ENCODE peak calls at places on chromosomes 12 and 14, in four cellular contexts. One of them, this sample, is unnamed.
A peak's percentile ranks its signal among the peaks of the same experiment; 100 is the strongest.

GRCh38 chr12:70711831-70712230 is 74.6 kb upstream of the PTPRB start:
- DNase-seq in hepatocyte: no peak
- DNase-seq in GM23338: no peak
- DNase-seq in osteoblast: no peak
- DNase-seq in this sample: no peak

GRCh38 chr14:30210630-30211029 is 283.0 kb upstream of the PRKD1 start:
- DNase-seq in hepatocyte: no peak
- DNase-seq in osteoblast: no peak
- DNase-seq in GM23338: no peak
- DNase-seq in this sample: peak; percentile 70

GRCh38 chr12:30980886-30981662 is 54.5 kb downstream of the TSPAN11 start:
- DNase-seq in osteoblast: no peak
- DNase-seq in GM23338: no peak
- DNase-seq in hepatocyte: no peak
- DNase-seq in this sample: no peak

GRCh38 chr12:113093409-113094101 is 37.0 kb downstream of the DTX1 start:
- DNase-seq in osteoblast: peak; percentile 37
- DNase-seq in GM23338: no peak
- DNase-seq in hepatocyte: no peak
- DNase-seq in this sample: no peak

GRCh38 chr12:9626291-9626690 is 18.6 kb upstream of the KLRB1 start:
- DNase-seq in GM23338: no peak
- DNase-seq in hepatocyte: no peak
- DNase-seq in osteoblast: no peak
- DNase-seq in this sample: no peak

GRCh38 chr12:105321125-105321524 is 9.4 kb upstream of the C12orf75 start:
- DNase-seq in osteoblast: no peak
- DNase-seq in GM23338: no peak
- DNase-seq in hepatocyte: no peak
- DNase-seq in this sample: no peak

GRCh38 chr12:34403706-34404376 is 381.5 kb downstream of the ALG10 start:
- DNase-seq in GM23338: no peak
- DNase-seq in hepatocyte: peak; percentile 1
- DNase-seq in osteoblast: no peak
- DNase-seq in this sample: no peak

GRCh38 chr12:52256165-52256935 is 18.1 kb upstream of the KRT86 start:
- DNase-seq in osteoblast: peak; percentile 58
- DNase-seq in GM23338: no peak
- DNase-seq in hepatocyte: no peak
- DNase-seq in this sample: no peak

GRCh38 chr14:34701808-34702207 is 12.6 kb downstream of the CFL2 start:
- DNase-seq in GM23338: no peak
- DNase-seq in hepatocyte: no peak
- DNase-seq in osteoblast: no peak
- DNase-seq in this sample: no peak

GRCh38 chr12:12724421-12725085 is 7.4 kb downstream of the CDKN1B start:
- DNase-seq in GM23338: peak; percentile 30
- DNase-seq in osteoblast: no peak
- DNase-seq in hepatocyte: no peak
- DNase-seq in this sample: peak; percentile 53

GRCh38 chr14:42323426-42323825 is 716.8 kb downstream of the LRFN5 start:
- DNase-seq in osteoblast: no peak
- DNase-seq in hepatocyte: no peak
- DNase-seq in GM23338: no peak
- DNase-seq in this sample: no peak

GRCh38 chr12:50174971-50175715 is 8.0 kb upstream of the CERS5 start:
- DNase-seq in GM23338: peak; percentile 87
- DNase-seq in hepatocyte: peak; percentile 83
- DNase-seq in osteoblast: peak; percentile 89
- DNase-seq in this sample: peak; percentile 82

GRCh38 chr12:115872919-115873357 is 404.6 kb downstream of the MED13L start:
- DNase-seq in osteoblast: no peak
- DNase-seq in hepatocyte: peak; percentile 84
- DNase-seq in GM23338: peak; percentile 89
- DNase-seq in this sample: no peak

GRCh38 chr12:1122803-1123202 is 131.8 kb downstream of the ERC1 start:
- DNase-seq in osteoblast: no peak
- DNase-seq in hepatocyte: no peak
- DNase-seq in GM23338: no peak
- DNase-seq in this sample: no peak

GRCh38 chr12:46963977-46964376 is 115.4 kb upstream of the PCED1B start:
- DNase-seq in GM23338: no peak
- DNase-seq in osteoblast: peak; percentile 18
- DNase-seq in hepatocyte: no peak
- DNase-seq in this sample: peak; percentile 49

GRCh38 chr12:46959484-46959883 is 119.9 kb upstream of the PCED1B start:
- DNase-seq in GM23338: no peak
- DNase-seq in osteoblast: peak; percentile 73
- DNase-seq in hepatocyte: no peak
- DNase-seq in this sample: peak; percentile 95

GRCh38 chr12:46965880-46966279 is 113.5 kb upstream of the PCED1B start:
- DNase-seq in GM23338: no peak
- DNase-seq in hepatocyte: no peak
- DNase-seq in osteoblast: peak; percentile 30
- DNase-seq in this sample: no peak

GRCh38 chr12:46965137-46965536 is 114.3 kb upstream of the PCED1B start:
- DNase-seq in GM23338: no peak
- DNase-seq in osteoblast: no peak
- DNase-seq in hepatocyte: no peak
- DNase-seq in this sample: no peak

DNA sequence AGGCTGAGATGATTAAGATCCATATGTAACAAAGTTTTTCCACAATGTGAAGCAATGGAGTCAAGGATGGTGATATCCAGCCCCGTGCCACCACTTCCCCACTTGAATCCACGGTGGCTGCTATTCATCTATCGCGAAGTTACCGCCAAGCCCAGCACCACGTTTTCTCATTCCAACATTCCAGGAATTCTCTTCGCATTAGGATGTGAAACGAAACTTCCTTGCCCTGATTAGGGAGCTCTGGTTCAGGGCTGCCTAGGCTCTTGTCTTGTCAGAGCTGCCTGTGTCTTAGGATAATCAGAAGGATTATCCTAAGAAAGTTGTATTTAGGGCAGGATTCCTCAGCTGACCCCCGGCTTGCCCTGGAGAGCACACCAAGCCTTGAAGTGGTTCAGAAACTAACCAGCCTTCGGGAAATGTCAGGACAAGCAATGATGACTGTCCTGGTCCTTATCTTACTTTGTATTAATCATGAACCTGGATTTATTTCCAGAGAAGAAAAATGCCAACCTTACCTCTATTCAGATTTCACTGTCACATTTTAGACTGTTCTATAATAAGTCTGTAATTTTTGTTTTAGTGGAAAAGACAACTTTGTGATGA is 114.8 kb upstream of the PCED1B start:
- DNase-seq in GM23338: peak; percentile 87
- DNase-seq in osteoblast: peak; percentile 35
- DNase-seq in hepatocyte: peak; percentile 21
- DNase-seq in this sample: peak; percentile 69
- H3K27ac ChIP-seq in GM23338: no peak overlapping the region
- H3K27ac ChIP-seq in osteoblast: peak overlapping the region; percentile 52
- H3K27ac ChIP-seq in hepatocyte: peak overlapping the region; percentile 0
- H3K27ac ChIP-seq in this sample: peak overlapping the region; percentile 61

DNA sequence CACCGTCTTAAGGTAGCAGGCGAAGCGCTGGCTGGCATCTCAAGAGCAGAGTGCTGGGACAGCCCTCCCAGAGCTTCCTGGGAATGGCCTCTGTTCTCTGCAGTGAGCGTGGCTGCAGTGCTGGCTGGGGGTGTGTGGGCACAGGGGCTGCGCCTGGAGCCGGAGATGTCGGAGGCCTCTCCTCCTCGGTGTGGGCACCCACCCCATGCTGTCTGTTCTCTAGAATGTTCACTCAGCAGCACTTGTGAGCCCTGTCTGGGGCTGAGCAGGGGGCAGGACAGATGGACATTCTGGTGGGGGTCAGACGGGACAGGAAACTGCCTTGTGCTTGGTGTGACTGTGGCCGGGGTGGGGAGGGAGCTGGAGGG is 15.9 kb downstream of the FBRSL1 start:
- DNase-seq in GM23338: no peak
- DNase-seq in osteoblast: no peak
- DNase-seq in hepatocyte: no peak
- DNase-seq in this sample: no peak
- H4K20me1 ChIP-seq in GM23338: peaks cover 33% of the 10 kb centered on the region
- H4K20me1 ChIP-seq in osteoblast: peaks cover 68% of the 10 kb centered on the region
- H4K20me1 ChIP-seq in hepatocyte: peaks cover 89% of the 10 kb centered on the region
- H4K20me1 ChIP-seq in this sample: no peaks in the 10 kb centered on the region

DNA sequence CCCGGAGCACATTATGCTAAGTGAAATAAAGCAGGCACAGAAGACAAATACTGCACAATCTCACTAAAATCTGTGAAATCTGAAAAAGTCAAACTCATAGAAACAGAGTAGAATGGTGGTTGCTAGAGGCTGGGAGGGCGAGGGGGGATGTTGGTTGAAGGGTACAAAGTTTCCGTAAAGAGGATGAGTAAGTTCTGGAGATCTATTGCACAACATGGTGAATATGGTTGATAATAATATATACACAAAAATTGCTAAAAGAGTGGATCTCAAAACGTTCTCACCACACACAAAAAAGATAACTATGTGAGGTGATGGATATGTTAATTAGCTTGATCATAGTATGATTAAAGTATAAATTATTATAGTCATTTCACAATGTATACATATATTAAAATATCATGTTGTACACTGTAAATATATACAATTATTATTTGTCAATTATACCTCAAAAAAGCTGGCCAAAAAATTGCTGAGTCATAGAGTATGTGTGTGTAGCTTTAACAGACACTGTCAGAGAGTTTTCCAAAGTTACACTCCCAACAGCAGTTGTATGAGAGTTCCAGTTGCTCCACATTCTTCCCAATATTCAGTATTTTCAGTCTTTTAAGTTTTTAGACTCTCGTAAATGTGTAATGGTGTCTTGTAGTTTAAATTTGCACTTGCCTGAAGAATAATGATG is 19.3 kb upstream of the SIX1 start:
- DNase-seq in osteoblast: no peak
- DNase-seq in hepatocyte: no peak
- DNase-seq in GM23338: no peak
- DNase-seq in this sample: no peak
- H3K27ac ChIP-seq in osteoblast: no peak overlapping the region
- H3K27ac ChIP-seq in hepatocyte: no peak overlapping the region
- H3K27ac ChIP-seq in GM23338: no peak overlapping the region
- H3K27ac ChIP-seq in this sample: no peak overlapping the region

DNA sequence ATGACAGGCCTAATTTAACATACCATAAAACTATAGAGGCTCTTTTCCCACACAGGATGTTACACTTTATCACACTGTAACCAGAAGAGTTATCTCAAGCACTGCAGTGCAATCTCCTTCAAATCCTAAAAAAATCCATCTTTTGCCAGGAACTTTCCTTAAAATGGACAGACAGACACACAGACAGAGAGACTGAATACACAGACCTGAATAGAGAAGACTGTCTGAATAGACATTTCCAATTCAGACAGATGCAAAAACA is 6.5 kb downstream of the CORO1C start:
- DNase-seq in GM23338: no peak
- DNase-seq in osteoblast: no peak
- DNase-seq in hepatocyte: no peak
- DNase-seq in this sample: no peak
- H4K20me1 ChIP-seq in GM23338: peaks cover 30% of the 10 kb centered on the region
- H4K20me1 ChIP-seq in osteoblast: peaks cover 22% of the 10 kb centered on the region
- H4K20me1 ChIP-seq in hepatocyte: peaks cover 82% of the 10 kb centered on the region
- H4K20me1 ChIP-seq in this sample: no peaks in the 10 kb centered on the region